ENCODE peak calls at places on chromosomes 4 and X, in six cellular contexts. E is uterus, C is pancreas, Q is esophagus squamous epithelium, D is astrocyte, F is ovary. Y is an unnamed sample. For H3K36me3 and H3K9me3, the result is how much of the 10 kb centered on the place peaks cover.

GRCh38 chr4:6992728-6993655 is 50.2 kb upstream of the TADA2B start:
- DNase-seq in E (no peak), C (no peak), Q (no peak), D (peak), F (no peak), Y (no peak)

GRCh38 chr4:111228874-111229273 is 606.0 kb upstream of the PITX2 start:
- DNase-seq in E (no peak), C (no peak), Q (no peak), D (peak), F (no peak), Y (no peak)

GRCh38 chrX:120752431-120753128 is 122.7 kb upstream of the C1GALT1C1 start:
- DNase-seq in E (peak), C (no peak), Q (no peak), D (no peak), F (no peak), Y (no peak)

GRCh38 chrX:65994519-65995501 is 45.1 kb downstream of the VSIG4 start:
- DNase-seq in E (no peak), C (no peak), Q (no peak), D (no peak), F (no peak), Y (no peak)

GRCh38 chr4:112201915-112202505 is 29.6 kb upstream of the AP1AR start:
- DNase-seq in E (no peak), C (no peak), Q (no peak), D (no peak), F (no peak), Y (no peak)

GRCh38 chr4:101621120-101621519 is 169.4 kb upstream of the BANK1 start:
- DNase-seq in E (no peak), C (no peak), Q (no peak), D (peak), F (no peak), Y (peak)

GRCh38 chr4:57462843-57463242 is 352.7 kb upstream of the IGFBP7 start:
- DNase-seq in E (no peak), C (no peak), Q (no peak), D (no peak), F (no peak), Y (no peak)

GRCh38 chr4:125315571-125316390 is 1.0 kb downstream of the FAT4 start:
- DNase-seq in E (peak), C (peak), Q (no peak), D (peak), F (peak), Y (peak)

GRCh38 chr4:71029504-71029903 is 36.1 kb downstream of the DCK start:
- DNase-seq in E (no peak), C (no peak), Q (no peak), D (no peak), F (no peak), Y (no peak)

GRCh38 chrX:2576793-2577192 is 76.0 kb upstream of the DHRSX start:
- DNase-seq in E (no peak), C (no peak), Q (no peak), D (no peak), F (no peak), Y (no peak)

GRCh38 chr4:95129036-95129435 is 371.3 kb downstream of the BMPR1B start:
- DNase-seq in E (no peak), C (no peak), Q (no peak), D (peak), F (no peak), Y (no peak)

GRCh38 chrX:101210630-101211029 is 9.0 kb upstream of the DRP2 start:
- DNase-seq in E (no peak), C (no peak), Q (no peak), D (no peak), F (no peak), Y (no peak)

GRCh38 chrX:121128946-121129345 is 81.5 kb downstream of the GLUD2 start:
- DNase-seq in E (no peak), C (no peak), Q (no peak), D (no peak), F (no peak), Y (no peak)

GRCh38 chrX:129618997-129619396 is 35.8 kb downstream of the APLN start:
- DNase-seq in E (no peak), C (no peak), Q (no peak), D (no peak), F (no peak), Y (no peak)

GRCh38 chr4:25588211-25588610 is 67.4 kb upstream of the SLC34A2 start:
- DNase-seq in E (no peak), C (no peak), Q (no peak), D (no peak), F (no peak), Y (no peak)

GRCh38 chr4:166501941-166502382 is 628.9 kb downstream of the TLL1 start:
- DNase-seq in E (no peak), C (no peak), Q (no peak), D (no peak), F (no peak), Y (no peak)

GRCh38 chrX:14697453-14697852 is 168.1 kb downstream of the GLRA2 start:
- DNase-seq in E (no peak), C (no peak), Q (no peak), D (no peak), F (no peak), Y (peak)

GRCh38 chrX:78747471-78747870 is at the start of gene LPAR4:
- DNase-seq in E (no peak), C (no peak), Q (no peak), D (peak), F (no peak), Y (peak)

DNA sequence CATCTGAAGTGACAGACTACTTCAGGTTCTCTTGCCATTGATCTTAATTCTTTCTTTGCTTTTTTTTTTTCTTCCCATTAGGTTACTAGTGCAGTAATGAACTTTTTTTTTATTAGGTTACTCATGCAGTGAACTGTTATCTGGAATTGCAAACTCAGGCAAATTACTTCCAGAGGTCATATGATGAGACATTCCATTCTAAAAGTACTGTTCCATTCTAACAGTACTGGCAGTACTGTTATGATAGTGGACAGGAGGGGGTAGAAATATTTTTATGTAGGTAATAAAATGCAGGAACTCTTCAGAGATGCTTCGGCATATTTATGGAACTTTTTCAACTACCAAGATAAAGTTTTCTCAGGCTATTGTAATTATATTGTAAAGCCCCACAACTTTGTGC is 911.4 kb upstream of the LCORL start:
- DNase-seq in E (no peak), C (no peak), Q (no peak), D (no peak), F (no peak), Y (no peak)
- H3K36me3 ChIP-seq in E (under half), C (under half), Q (under half), D (under half), F (under half), Y (under half)

GRCh38 chr4:56272946-56273728 is 114.2 kb downstream of the AASDH start:
- DNase-seq in E (no peak), C (no peak), Q (no peak), D (no peak), F (no peak), Y (no peak)

GRCh38 chr4:56271121-56271520 is 116.2 kb downstream of the AASDH start:
- DNase-seq in E (no peak), C (no peak), Q (no peak), D (no peak), F (no peak), Y (no peak)

GRCh38 chr4:56267558-56267957 is 119.7 kb downstream of the AASDH start:
- DNase-seq in E (no peak), C (no peak), Q (no peak), D (no peak), F (no peak), Y (no peak)

GRCh38 chr4:56276547-56276946 is 110.7 kb downstream of the AASDH start:
- DNase-seq in E (no peak), C (no peak), Q (no peak), D (no peak), F (no peak), Y (no peak)

DNA sequence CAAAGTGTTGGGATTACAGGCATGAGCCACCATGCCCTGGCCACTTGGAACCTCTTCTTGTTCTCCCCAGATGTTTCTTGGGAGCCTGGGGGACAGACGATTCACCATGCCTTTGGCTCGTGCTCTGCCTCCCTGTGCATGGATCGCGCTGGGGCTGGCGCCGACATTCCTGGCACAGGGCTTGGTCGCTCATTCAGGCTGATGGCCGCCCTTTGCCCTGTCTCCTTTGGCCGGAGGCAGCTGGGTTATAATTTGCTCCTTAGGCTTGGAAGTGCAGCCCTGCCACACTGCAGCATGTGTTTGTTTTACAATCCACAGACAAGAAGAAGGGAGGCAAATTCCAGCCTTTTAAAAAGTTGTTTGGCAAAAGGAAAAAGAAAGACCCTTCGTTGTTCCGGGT is 115.3 kb downstream of the AASDH start:
- DNase-seq in E (no peak), C (no peak), Q (no peak), D (no peak), F (no peak), Y (no peak)
- H3K27ac ChIP-seq in E (no peak), C (no peak), Q (no peak), D (no peak), F (no peak), Y (no peak)

GRCh38 chr4:156729416-156729815 is 242.2 kb downstream of the PDGFC start:
- DNase-seq in E (no peak), C (no peak), Q (no peak), D (no peak), F (no peak), Y (no peak)
- H3K9me3 ChIP-seq in E (under half), C (under half), Q (under half), D (under half), F (under half), Y (under half)

GRCh38 chr4:181870326-181870725 is 372.9 kb upstream of the TENM3 start:
- DNase-seq in E (no peak), C (no peak), Q (no peak), D (peak), F (no peak), Y (peak)
- H3K36me3 ChIP-seq in E (under half), C (under half), Q (under half), D (under half), F (under half), Y (under half)

GRCh38 chr4:76892001-76892400 is 5.9 kb downstream of the SOWAHB start:
- DNase-seq in E (no peak), C (no peak), Q (no peak), D (no peak), F (no peak), Y (no peak)
- H3K27ac ChIP-seq in E (no peak), C (no peak), Q (no peak), D (no peak), F (no peak), Y (no peak)

DNA sequence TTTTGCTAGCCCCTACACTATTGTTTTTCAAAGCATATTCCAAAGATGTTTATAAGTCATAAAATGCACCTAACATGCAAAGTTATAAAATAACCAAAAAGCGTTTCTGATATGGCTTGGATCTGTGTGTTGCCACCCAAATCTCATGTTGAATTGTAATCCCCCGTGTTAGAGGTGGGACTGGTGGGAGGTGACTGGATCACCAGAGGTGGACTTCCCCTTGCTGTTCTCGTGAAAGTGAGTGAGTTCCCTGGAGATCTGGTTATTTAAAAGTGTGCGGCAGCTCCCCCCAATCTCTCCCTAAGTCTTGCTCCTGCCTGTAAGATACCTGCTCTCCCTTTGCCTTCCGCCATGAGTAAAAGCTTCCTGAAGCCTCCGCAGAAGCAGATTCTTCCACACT is 22.8 kb upstream of the SORBS2 start:
- DNase-seq in E (no peak), C (no peak), Q (no peak), D (no peak), F (no peak), Y (no peak)
- H3K9me3 ChIP-seq in E (under half), C (under half), Q (under half), D (under half), F (under half), Y (under half)

GRCh38 chr4:169124661-169125060 is 114.6 kb upstream of the CBR4 start:
- DNase-seq in E (no peak), C (no peak), Q (no peak), D (no peak), F (no peak), Y (no peak)
- H3K36me3 ChIP-seq in E (under half), C (under half), Q (under half), D (half or more), F (under half), Y (under half)

GRCh38 chr4:99648321-99648720 is 9.3 kb downstream of the C4orf54 start:
- DNase-seq in E (no peak), C (no peak), Q (no peak), D (no peak), F (no peak), Y (no peak)

GRCh38 chr4:99651811-99652545 is 5.7 kb downstream of the C4orf54 start:
- DNase-seq in E (no peak), C (peak), Q (no peak), D (no peak), F (no peak), Y (peak)

GRCh38 chr4:99651370-99651769 is 6.3 kb downstream of the C4orf54 start:
- DNase-seq in E (no peak), C (no peak), Q (no peak), D (no peak), F (no peak), Y (no peak)

GRCh38 chr4:99649778-99650177 is 7.8 kb downstream of the C4orf54 start:
- DNase-seq in E (no peak), C (no peak), Q (no peak), D (no peak), F (no peak), Y (no peak)

GRCh38 chr4:99649208-99649607 is 8.4 kb downstream of the C4orf54 start:
- DNase-seq in E (no peak), C (no peak), Q (no peak), D (no peak), F (no peak), Y (no peak)
- H3K27ac ChIP-seq in E (no peak), C (no peak), Q (peak), D (no peak), F (peak), Y (no peak)